ENCODE peak calls at places on chromosome X, in seven cellular contexts. W is RPMI8226; B is activated T-cell treated with anti-CD3 and anti-CD28 coated beads for 4 hours; V is HCEC 1CT; L is AG08396; C is stimulated activated CD8-positive, alpha-beta memory T cell treated with anti-CD3 and anti-CD28 coated beads, Interleukin-12 subunit alpha, Interleukin-12 subunit beta, amount 100 ng/mL, for 1 hour; M is cerebellum. F is an unnamed sample.

GRCh38 chrX:81586091-81586490 is 384.2 kb downstream of the SH3BGRL start:
- DNase-seq in M (no peak), W (no peak), C (no peak), V (no peak), L (no peak), B (no peak), F (no peak)

GRCh38 chrX:43718546-43718945 is 62.4 kb downstream of the MAOA start:
- DNase-seq in B (no peak), C (no peak), M (no peak), W (no peak), L (no peak), V (no peak), F (no peak)

GRCh38 chrX:31845003-31845402 is 773.2 kb upstream of the FTHL17 start:
- DNase-seq in W (no peak), L (no peak), B (no peak), V (no peak), C (no peak), M (no peak), F (no peak)

GRCh38 chrX:11151799-11152591 is 40.9 kb downstream of the HCCS start:
- DNase-seq in W (no peak), C (no peak), L (no peak), B (no peak), M (no peak), V (no peak), F (no peak)

GRCh38 chrX:102746134-102746584 is 25.6 kb downstream of the GPRASP3 start:
- DNase-seq in V (no peak), W (no peak), L (peak; percentile 35), C (no peak), B (no peak), M (peak; percentile 17), F (no peak)

GRCh38 chrX:153055827-153056748 is at the start of gene PNMA3:
- DNase-seq in V (no peak), B (no peak), C (no peak), M (peak; percentile 45), L (no peak), W (no peak), F (no peak)

GRCh38 chrX:6184900-6185515 is 43.7 kb downstream of the NLGN4X start:
- DNase-seq in L (no peak), M (no peak), B (no peak), W (peak; percentile 86), V (no peak), C (no peak), F (no peak)

GRCh38 chrX:68421651-68422050 is 11.6 kb downstream of the OPHN1 start:
- DNase-seq in V (peak; percentile 60), L (no peak), C (no peak), B (no peak), M (no peak), W (no peak), F (no peak)

GRCh38 chrX:112818114-112819012 is 22.3 kb downstream of the AMOT start:
- DNase-seq in L (no peak), V (no peak), M (no peak), W (no peak), C (no peak), B (no peak), F (no peak)

GRCh38 chrX:48278958-48279357 is 23.8 kb downstream of the SSX1 start:
- DNase-seq in V (no peak), B (no peak), L (peak; percentile 3), C (no peak), W (peak; percentile 4), M (no peak), F (no peak)

GRCh38 chrX:78329486-78329885 is 2.1 kb upstream of the CYSLTR1 start:
- DNase-seq in V (no peak), B (no peak), L (no peak), C (no peak), M (no peak), W (no peak), F (no peak)

GRCh38 chrX:19677121-19677520 is 161.8 kb upstream of the MAP3K15 start:
- DNase-seq in V (no peak), W (no peak), L (no peak), B (no peak), M (no peak), C (no peak), F (no peak)

GRCh38 chrX:6052111-6052745 is 176.4 kb downstream of the NLGN4X start:
- DNase-seq in M (peak; percentile 70), B (no peak), L (no peak), V (no peak), W (no peak), C (no peak), F (no peak)

GRCh38 chrX:135411893-135412292 is 9.9 kb upstream of the SMIM10L2A start:
- DNase-seq in V (no peak), B (no peak), M (no peak), C (no peak), L (no peak), W (no peak), F (no peak)

GRCh38 chrX:22968494-22968893 is 31.3 kb upstream of the DDX53 start:
- DNase-seq in V (no peak), L (no peak), W (no peak), M (no peak), B (no peak), C (no peak), F (no peak)

GRCh38 chrX:109939498-109939897 is 63.4 kb upstream of the TMEM164 start:
- DNase-seq in M (no peak), C (no peak), L (no peak), B (no peak), V (no peak), W (no peak), F (no peak)

GRCh38 chrX:75276666-75277065 is 2.8 kb downstream of the UPRT start:
- DNase-seq in M (no peak), L (no peak), W (no peak), V (peak; percentile 9), C (no peak), B (no peak), F (no peak)

GRCh38 chrX:69321006-69321655 is 155.9 kb upstream of the PJA1 start:
- DNase-seq in C (no peak), M (no peak), L (no peak), V (no peak), W (no peak), B (no peak), F (no peak)

GRCh38 chrX:100685284-100685996 is 41.4 kb downstream of the SRPX2 start:
- DNase-seq in M (peak; percentile 30), L (peak; percentile 65), B (peak; percentile 50), V (peak; percentile 56), C (peak; percentile 27), W (peak; percentile 73), F (peak; percentile 50)

GRCh38 chrX:125387945-125388344 is 68.3 kb downstream of the TEX13C start:
- DNase-seq in V (no peak), W (no peak), L (no peak), B (no peak), M (no peak), C (no peak), F (no peak)

GRCh38 chrX:110383414-110383813 is 24.8 kb downstream of the RTL9 start:
- DNase-seq in W (no peak), C (no peak), M (no peak), L (peak; percentile 32), B (no peak), V (peak; percentile 77), F (no peak)

GRCh38 chrX:15128838-15129237 is 141.0 kb downstream of the ASB9 start:
- DNase-seq in W (no peak), C (no peak), L (no peak), B (no peak), M (no peak), V (no peak), F (no peak)

GRCh38 chrX:43510194-43510593 is 145.9 kb upstream of the MAOA start:
- DNase-seq in M (no peak), L (no peak), V (no peak), C (no peak), W (no peak), B (no peak), F (no peak)

GRCh38 chrX:27599928-27600327 is 9.8 kb downstream of the DCAF8L2 start:
- DNase-seq in B (no peak), V (no peak), C (no peak), W (no peak), L (peak; percentile 2), M (no peak), F (no peak)

GRCh38 chrX:21047034-21047455 is 327.2 kb upstream of the CNKSR2 start:
- DNase-seq in V (no peak), L (no peak), M (no peak), B (no peak), C (no peak), W (no peak), F (no peak)

GRCh38 chrX:116230136-116230886 is 59.8 kb downstream of the AGTR2 start:
- DNase-seq in W (no peak), L (no peak), C (no peak), M (no peak), V (peak; percentile 0), B (no peak), F (no peak)

GRCh38 chrX:152632445-152633097 is 5.1 kb upstream of the GABRQ start:
- DNase-seq in W (peak; percentile 52), B (no peak), M (peak; percentile 3), V (peak; percentile 5), L (peak; percentile 47), C (no peak), F (no peak)

GRCh38 chrX:47802589-47802988 is 34.1 kb upstream of the ZNF81 start:
- DNase-seq in B (no peak), L (no peak), M (peak; percentile 32), W (no peak), C (no peak), V (no peak), F (no peak)

GRCh38 chrX:1561164-1561563 is 24.2 kb upstream of the P2RY8 start:
- DNase-seq in V (no peak), L (no peak), C (no peak), W (no peak), B (no peak), M (no peak), F (no peak)

GRCh38 chrX:140817943-140818342 is 108.4 kb downstream of the LINC00632 start:
- DNase-seq in B (no peak), W (peak; percentile 11), V (peak; percentile 1), M (no peak), L (peak; percentile 4), C (no peak), F (no peak)

GRCh38 chrX:150902434-150903109 is 4.1 kb upstream of the CD99L2 start:
- DNase-seq in W (no peak), V (no peak), M (no peak), C (no peak), B (no peak), L (no peak), F (no peak)

GRCh38 chrX:9378980-9379696 is 85.7 kb upstream of the TBL1X start:
- DNase-seq in V (peak; percentile 54), B (no peak), W (no peak), L (no peak), M (no peak), C (no peak), F (no peak)

GRCh38 chrX:38312436-38312835 is 14.9 kb downstream of the RPGR start:
- DNase-seq in M (no peak), B (no peak), C (no peak), L (no peak), W (no peak), V (peak; percentile 85), F (no peak)

GRCh38 chrX:38175140-38175539 is 45.5 kb downstream of the SRPX start:
- DNase-seq in V (peak; percentile 1), M (peak; percentile 7), L (no peak), W (peak; percentile 35), B (no peak), C (no peak), F (no peak)

GRCh38 chrX:80216086-80216485 is 201.5 kb downstream of the TBX22 start:
- DNase-seq in M (no peak), B (no peak), V (peak; percentile 5), L (no peak), C (no peak), W (no peak), F (no peak)

GRCh38 chrX:110004210-110004609 is 1.3 kb downstream of the TMEM164 start:
- DNase-seq in C (no peak), L (no peak), W (no peak), B (no peak), V (no peak), M (no peak), F (no peak)

F was measured in T follicular helper cell.